ENCODE peak calls at places on chromosomes 12 and 14, in seven cellular contexts. Z is CD8-positive, alpha-beta T cell; F is prostate gland; A is neural progenitor cell; C is IMR-90; L is transverse colon; M is GM23248. H is an unnamed sample.

GRCh38 chr14:32408018-32408417 is 78.9 kb downstream of the AKAP6 start:
- DNase-seq in Z (no peak), M (peak; percentile 43), C (no peak), L (no peak), A (no peak), F (no peak), H (peak; percentile 67)

GRCh38 chr12:13834241-13834640 is 147.2 kb downstream of the GRIN2B start:
- DNase-seq in M (no peak), C (no peak), F (no peak), Z (no peak), L (no peak), A (no peak), H (no peak)

GRCh38 chr14:67908061-67908767 is 88.6 kb downstream of the RAD51B start:
- DNase-seq in L (no peak), Z (no peak), M (peak; percentile 23), A (no peak), C (peak; percentile 53), F (no peak), H (peak; percentile 32)

GRCh38 chr14:32150392-32150791 is 51.5 kb upstream of the RNU6-7 start:
- DNase-seq in F (no peak), Z (no peak), A (no peak), M (no peak), L (no peak), C (no peak), H (no peak)

GRCh38 chr12:19830461-19830860 is 391.2 kb downstream of the AEBP2 start:
- DNase-seq in Z (no peak), L (no peak), C (no peak), F (no peak), A (no peak), M (no peak), H (no peak)

GRCh38 chr14:21267431-21267845 is 1.8 kb downstream of the HNRNPC start:
- DNase-seq in A (no peak), F (no peak), Z (no peak), M (peak; percentile 47), L (no peak), C (no peak), H (no peak)

GRCh38 chr12:69240625-69240984 is 1.2 kb downstream of the CPSF6 start:
- DNase-seq in C (peak; percentile 11), M (peak; percentile 53), A (peak; percentile 7), Z (no peak), L (no peak), F (no peak), H (peak; percentile 21)

GRCh38 chr14:37142835-37143499 is 29.4 kb downstream of the SLC25A21 start:
- DNase-seq in C (peak; percentile 72), A (peak; percentile 8), L (no peak), Z (no peak), M (peak; percentile 68), F (no peak), H (peak; percentile 33)

GRCh38 chr14:101462726-101463565 is 98.3 kb upstream of the DIO3 start:
- DNase-seq in A (no peak), Z (peak; percentile 42), F (no peak), C (no peak), L (no peak), M (no peak), H (no peak)

GRCh38 chr12:22101749-22102243 is 55.8 kb downstream of the CMAS start:
- DNase-seq in F (no peak), A (no peak), Z (no peak), C (peak; percentile 89), M (peak; percentile 81), L (peak; percentile 10), H (peak; percentile 88)

GRCh38 chr14:61566537-61567225 is 128.6 kb upstream of the HIF1A start:
- DNase-seq in Z (no peak), L (no peak), M (peak; percentile 86), C (peak; percentile 76), A (no peak), F (no peak), H (peak; percentile 85)

GRCh38 chr12:22656835-22657234 is 31.9 kb downstream of the ETNK1 start:
- DNase-seq in M (no peak), A (no peak), F (no peak), Z (no peak), C (no peak), L (no peak), H (no peak)

GRCh38 chr14:72513994-72514659 is 379.8 kb downstream of the DPF3 start:
- DNase-seq in M (peak; percentile 81), Z (peak; percentile 42), L (no peak), C (peak; percentile 73), A (peak; percentile 64), F (no peak), H (peak; percentile 66)

GRCh38 chr12:53735556-53735955 is 8.3 kb upstream of the CALCOCO1 start:
- DNase-seq in C (no peak), L (no peak), Z (no peak), F (peak; percentile 28), M (no peak), A (no peak), H (no peak)

GRCh38 chr12:53738834-53739284 is 11.6 kb upstream of the CALCOCO1 start:
- DNase-seq in A (no peak), C (no peak), F (no peak), Z (peak; percentile 51), L (no peak), M (no peak), H (no peak)

GRCh38 chr12:53737494-53737808 is 10.2 kb upstream of the CALCOCO1 start:
- DNase-seq in M (no peak), A (no peak), C (no peak), Z (no peak), L (no peak), F (no peak), H (no peak)

GRCh38 chr12:53737951-53738833 is 10.9 kb upstream of the CALCOCO1 start:
- DNase-seq in L (peak; percentile 35), M (no peak), C (no peak), A (peak; percentile 62), Z (peak; percentile 63), F (no peak), H (no peak)

GRCh38 chr12:53736602-53737493 is 9.6 kb upstream of the CALCOCO1 start:
- DNase-seq in C (no peak), A (peak; percentile 81), F (no peak), M (no peak), Z (no peak), L (no peak), H (no peak)
- H3K27me3 ChIP-seq in C (peaks cover 73% of the 10 kb centered on the region), A (peaks cover 100% of the 10 kb centered on the region), F (peaks cover 7% of the 10 kb centered on the region), M (peaks cover 43% of the 10 kb centered on the region), Z (peaks cover 9% of the 10 kb centered on the region), L (peaks cover 76% of the 10 kb centered on the region), H (peaks cover 93% of the 10 kb centered on the region)

GRCh38 chr12:774051-774614 is 21.8 kb downstream of the WNK1 start:
- DNase-seq in F (no peak), M (peak; percentile 28), Z (no peak), L (no peak), A (peak; percentile 53), C (no peak), H (peak; percentile 53)

GRCh38 chr12:780750-781379 is 28.5 kb downstream of the WNK1 start:
- DNase-seq in F (no peak), M (peak; percentile 32), A (no peak), L (no peak), Z (no peak), C (no peak), H (no peak)

GRCh38 chr12:777550-778047 is 25.2 kb downstream of the WNK1 start:
- DNase-seq in F (no peak), A (no peak), L (no peak), C (no peak), M (no peak), Z (no peak), H (no peak)

GRCh38 chr12:778615-779014 is 26.2 kb downstream of the WNK1 start:
- DNase-seq in Z (no peak), M (no peak), L (no peak), C (no peak), F (no peak), A (no peak), H (no peak)

GRCh38 chr12:779745-780734 is 27.7 kb downstream of the WNK1 start:
- DNase-seq in Z (no peak), F (no peak), L (no peak), A (no peak), C (peak; percentile 74), M (peak; percentile 80), H (peak; percentile 50)
- H3K27ac ChIP-seq in Z (no peak overlapping the region), F (no peak overlapping the region), L (no peak overlapping the region), A (no peak overlapping the region), C (peak overlapping the region; percentile 74), M (peak overlapping the region; percentile 77), H (peak overlapping the region; percentile 27)

GRCh38 chr12:5571115-5571514 is 139.2 kb downstream of the NTF3 start:
- DNase-seq in F (no peak), M (no peak), A (no peak), C (no peak), Z (no peak), L (no peak), H (no peak)
- H3K4me3 ChIP-seq in F (no peak overlapping the region), M (no peak overlapping the region), A (no peak overlapping the region), C (no peak overlapping the region), Z (no peak overlapping the region), L (no peak overlapping the region), H (no peak overlapping the region)

GRCh38 chr12:51391047-51391837 is at the start of gene GALNT6:
- DNase-seq in A (peak; percentile 67), L (peak; percentile 87), Z (peak; percentile 80), F (peak; percentile 29), M (no peak), C (no peak), H (peak; percentile 50)
- H3K27me3 ChIP-seq in A (peaks cover 81% of the 10 kb centered on the region), L (peaks cover 7% of the 10 kb centered on the region), Z (no peaks in the 10 kb centered on the region), F (no peaks in the 10 kb centered on the region), M (no peaks in the 10 kb centered on the region), C (no peaks in the 10 kb centered on the region), H (peaks cover 21% of the 10 kb centered on the region)

GRCh38 chr12:96424601-96425000 is 24.4 kb upstream of the CDK17 start:
- DNase-seq in C (no peak), M (peak; percentile 20), Z (no peak), F (no peak), A (no peak), L (no peak), H (no peak)
- H3K27ac ChIP-seq in C (peak overlapping the region; percentile 83), M (peak overlapping the region; percentile 99), Z (no peak overlapping the region), F (no peak overlapping the region), A (no peak overlapping the region), L (peak overlapping the region; percentile 36), H (no peak overlapping the region)

GRCh38 chr12:57864811-57865751 is 18.6 kb upstream of the CTDSP2 start:
- DNase-seq in L (peak; percentile 82), F (peak; percentile 64), C (peak; percentile 77), Z (no peak), M (peak; percentile 95), A (peak; percentile 67), H (peak; percentile 92)
- H3K4me3 ChIP-seq in L (peak overlapping the region; percentile 60), F (peak overlapping the region; percentile 46), C (peak overlapping the region; percentile 41), Z (peak overlapping the region; percentile 40), M (peak overlapping the region; percentile 74), A (peak overlapping the region; percentile 40), H (peak overlapping the region; percentile 12)

H was measured in cardiac muscle cell.